ENCODE peak calls at places on chromosomes 12 and 14, in four cellular contexts. F is fibroblast of lung, L is pancreas, Q is mucosa of descending colon. T is an unnamed sample.
A peak's percentile ranks its signal among the peaks of the same experiment; 100 is the strongest.

GRCh38 chr12:52307836-52308806 is 13.1 kb downstream of the KRT83 start:
- DNase-seq in F (peak; percentile 11), L (peak; percentile 65), Q (no peak), T (peak; percentile 78)

GRCh38 chr12:56097738-56098137 is 6.6 kb upstream of the PA2G4 start:
- DNase-seq in F (no peak), L (no peak), Q (no peak), T (no peak)

GRCh38 chr12:95803817-95804216 is 13.3 kb upstream of the NTN4 start:
- DNase-seq in F (no peak), L (no peak), Q (no peak), T (no peak)

GRCh38 chr14:59406454-59407245 is 58.5 kb downstream of the GPR135 start:
- DNase-seq in F (peak; percentile 69), L (no peak), Q (no peak), T (no peak)

GRCh38 chr14:58249611-58250010 is 5.0 kb downstream of the PSMA3 start:
- DNase-seq in F (no peak), L (no peak), Q (no peak), T (no peak)

GRCh38 chr14:21671371-21671770 is 2.2 kb downstream of the OR4E1 start:
- DNase-seq in F (no peak), L (no peak), Q (no peak), T (no peak)

GRCh38 chr14:91963465-91963864 is 16.0 kb upstream of the FBLN5 start:
- DNase-seq in F (peak; percentile 90), L (no peak), Q (no peak), T (no peak)

GRCh38 chr14:102120888-102121287 is 18.8 kb upstream of the WDR20 start:
- DNase-seq in F (no peak), L (no peak), Q (no peak), T (no peak)

GRCh38 chr14:34032720-34033119 is 81.8 kb upstream of the EGLN3 start:
- DNase-seq in F (no peak), L (no peak), Q (no peak), T (no peak)

GRCh38 chr14:80850197-80850814 is 91.2 kb downstream of the CEP128 start:
- DNase-seq in F (peak; percentile 76), L (no peak), Q (no peak), T (no peak)

GRCh38 chr14:76908834-76909233 is 82.6 kb downstream of the LRRC74A start:
- DNase-seq in F (no peak), L (no peak), Q (peak; percentile 58), T (peak; percentile 62)

GRCh38 chr14:24982472-24983155 is 67.3 kb downstream of the STXBP6 start:
- DNase-seq in F (peak; percentile 98), L (no peak), Q (no peak), T (no peak)

GRCh38 chr14:31894351-31894750 is 182.8 kb upstream of the ARHGAP5 start:
- DNase-seq in F (no peak), L (no peak), Q (no peak), T (no peak)

GRCh38 chr12:77032406-77032805 is 33.0 kb downstream of the E2F7 start:
- DNase-seq in F (no peak), L (no peak), Q (no peak), T (no peak)

GRCh38 chr14:65286443-65286842 is 126.1 kb upstream of the FUT8 start:
- DNase-seq in F (peak; percentile 20), L (no peak), Q (no peak), T (no peak)

GRCh38 chr14:64208261-64208660 is 85.9 kb downstream of the ESR2 start:
- DNase-seq in F (no peak), L (no peak), Q (no peak), T (no peak)
- H3K4me1 ChIP-seq in F (peaks cover 5% of the 10 kb centered on the region), L (peaks cover 22% of the 10 kb centered on the region), Q (no peaks in the 10 kb centered on the region), T (peaks cover 17% of the 10 kb centered on the region)

GRCh38 chr12:94126067-94126466 is 22.3 kb upstream of the PLXNC1 start:
- DNase-seq in F (no peak), L (no peak), Q (no peak), T (no peak)
- H3K4me1 ChIP-seq in F (no peaks in the 10 kb centered on the region), L (no peaks in the 10 kb centered on the region), Q (no peaks in the 10 kb centered on the region), T (peaks cover 14% of the 10 kb centered on the region)

DNA sequence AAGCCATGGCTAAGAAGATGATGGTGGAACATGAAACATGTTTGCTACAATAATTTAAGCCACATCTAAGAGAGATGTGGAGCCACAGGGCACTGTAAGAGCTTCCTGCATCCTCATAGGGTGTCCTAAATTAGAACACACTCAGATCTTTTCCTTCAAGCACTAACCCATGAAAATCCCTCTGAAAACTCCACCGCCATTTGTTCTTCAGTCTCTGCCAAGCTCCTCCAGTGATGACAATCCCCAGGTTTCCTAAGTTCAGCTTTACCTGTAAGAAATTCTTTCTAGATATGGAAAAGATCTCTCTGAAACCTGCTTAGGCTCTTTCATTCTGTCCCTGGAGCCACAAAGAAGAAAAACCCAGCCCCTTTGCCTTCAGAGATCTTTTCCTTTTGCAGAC is 907.1 kb downstream of the VRK1 start:
- DNase-seq in F (no peak), L (no peak), Q (no peak), T (no peak)
- H3K4me1 ChIP-seq in F (no peaks in the 10 kb centered on the region), L (no peaks in the 10 kb centered on the region), Q (no peaks in the 10 kb centered on the region), T (peaks cover 8% of the 10 kb centered on the region)

GRCh38 chr14:68789002-68789797 is 3.7 kb downstream of the ZFP36L1 start:
- DNase-seq in F (peak; percentile 81), L (peak; percentile 82), Q (peak; percentile 92), T (peak; percentile 91)

GRCh38 chr14:68789798-68790655 is 2.8 kb downstream of the ZFP36L1 start:
- DNase-seq in F (peak; percentile 39), L (peak; percentile 56), Q (no peak), T (no peak)

GRCh38 chr14:68786491-68787234 is 6.2 kb downstream of the ZFP36L1 start:
- DNase-seq in F (peak; percentile 72), L (peak; percentile 56), Q (no peak), T (no peak)

GRCh38 chr14:68787235-68787727 is 5.6 kb downstream of the ZFP36L1 start:
- DNase-seq in F (peak; percentile 49), L (peak; percentile 56), Q (no peak), T (no peak)

DNA sequence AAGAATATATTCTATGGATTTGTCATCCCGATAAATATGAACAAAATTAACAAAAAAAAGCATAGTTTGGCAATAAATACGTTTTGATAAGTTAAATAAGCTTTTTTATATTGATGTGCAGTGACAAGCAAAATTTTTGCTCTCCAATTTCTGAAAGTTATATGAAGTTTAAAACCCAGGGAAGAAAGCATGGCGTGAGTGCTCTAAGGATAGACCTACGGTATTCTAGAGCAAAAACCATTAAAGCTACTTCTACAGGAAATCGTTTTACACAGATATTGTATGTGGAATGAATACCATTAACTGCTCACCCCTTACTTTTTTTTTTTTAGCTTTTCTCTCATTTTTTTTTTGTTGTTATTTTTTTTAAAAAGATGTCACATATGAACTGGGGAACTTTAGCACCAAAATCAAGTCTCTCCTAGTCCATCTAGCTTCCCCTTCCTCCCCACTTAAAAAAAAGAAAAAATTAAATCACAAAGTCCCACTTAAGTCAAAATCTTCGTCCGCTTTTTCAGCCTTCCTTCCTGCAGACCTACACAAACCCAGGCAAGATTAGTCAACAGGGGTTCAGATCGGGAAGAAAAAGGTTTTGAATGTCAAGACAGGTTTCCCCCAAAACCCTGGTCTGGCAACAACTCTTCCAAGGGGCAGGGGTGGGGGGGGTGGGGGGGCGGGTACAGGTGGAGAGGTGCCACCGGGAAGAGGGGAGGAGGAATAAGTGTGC is 4.4 kb downstream of the ZFP36L1 start:
- DNase-seq in F (peak; percentile 24), L (no peak), Q (no peak), T (no peak)
- H3K4me1 ChIP-seq in F (peaks cover 16% of the 10 kb centered on the region), L (peaks cover 34% of the 10 kb centered on the region), Q (peaks cover 34% of the 10 kb centered on the region), T (peaks cover 55% of the 10 kb centered on the region)

GRCh38 chr12:113858828-113859386 is 107.2 kb downstream of the RBM19 start:
- DNase-seq in F (no peak), L (no peak), Q (no peak), T (no peak)

GRCh38 chr12:113860059-113860820 is 105.9 kb downstream of the RBM19 start:
- DNase-seq in F (no peak), L (no peak), Q (no peak), T (no peak)

GRCh38 chr12:113861708-113862312 is 104.3 kb downstream of the RBM19 start:
- DNase-seq in F (no peak), L (no peak), Q (no peak), T (no peak)

GRCh38 chr12:113862570-113863454 is 103.3 kb downstream of the RBM19 start:
- DNase-seq in F (peak; percentile 87), L (no peak), Q (no peak), T (no peak)

DNA sequence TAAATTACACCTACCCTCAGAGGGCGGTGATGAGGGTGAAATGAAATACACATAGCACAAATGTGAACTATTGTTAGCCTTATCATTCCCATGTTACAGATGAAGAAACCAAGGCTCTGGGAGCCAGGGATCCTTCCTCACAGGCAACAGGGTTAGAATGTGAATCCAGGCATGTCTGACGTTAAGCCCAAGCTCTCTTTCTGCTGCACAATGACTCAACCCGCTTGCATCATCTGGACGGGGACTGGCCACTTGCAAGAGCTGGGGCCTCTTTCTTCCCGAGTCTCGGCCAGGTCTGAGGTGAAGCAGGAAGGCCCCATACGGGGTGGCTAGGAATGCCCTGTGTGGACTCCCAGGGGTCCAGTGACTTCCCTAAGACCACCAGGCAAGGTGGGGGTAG is 105.2 kb downstream of the RBM19 start:
- DNase-seq in F (peak; percentile 96), L (no peak), Q (no peak), T (no peak)
- H3K4me1 ChIP-seq in F (no peaks in the 10 kb centered on the region), L (no peaks in the 10 kb centered on the region), Q (no peaks in the 10 kb centered on the region), T (no peaks in the 10 kb centered on the region)

GRCh38 chr12:107243316-107243715 is 150.0 kb upstream of the CRY1 start:
- DNase-seq in F (no peak), L (peak; percentile 78), Q (no peak), T (no peak)
- H3K4me1 ChIP-seq in F (no peaks in the 10 kb centered on the region), L (no peaks in the 10 kb centered on the region), Q (no peaks in the 10 kb centered on the region), T (no peaks in the 10 kb centered on the region)

T was measured in lower lobe of right lung.